ENCODE peak calls at places on chromosomes 11 and 22, in four cellular contexts. M is cardiac muscle cell; E is CD8-positive, alpha-beta memory T cell; Z is breast epithelium. Y is an unnamed sample. For H3K4me1 and H3K9me3, the result is how much of the 10 kb centered on the place peaks cover.

GRCh38 chr11:79018371-79018849 is 422.4 kb downstream of the TENM4 start:
- DNase-seq in M (peak), E (no peak), Z (no peak), Y (no peak)

GRCh38 chr22:48091656-48092223 is 1329.3 kb downstream of the TBC1D22A start:
- DNase-seq in Z (no peak), M (no peak), E (no peak), Y (no peak)

GRCh38 chr11:72223615-72224586 is 666 bp upstream of the INPPL1 start:
- DNase-seq in Z (peak), M (peak), E (peak), Y (peak)

GRCh38 chr22:46453006-46453828 is 84.2 kb downstream of the CELSR1 start:
- DNase-seq in E (no peak), Z (no peak), M (peak), Y (no peak)

GRCh38 chr11:73314121-73314948 is 6.3 kb downstream of the ARHGEF17 start:
- DNase-seq in Z (no peak), M (peak), E (no peak), Y (no peak)

GRCh38 chr22:36156515-36157419 is 3.8 kb downstream of the APOL3 start:
- DNase-seq in E (peak), Z (peak), M (peak), Y (no peak)

GRCh38 chr11:128948583-128948982 is 5.9 kb upstream of the TP53AIP1 start:
- DNase-seq in E (no peak), Z (no peak), M (no peak), Y (no peak)

GRCh38 chr11:16981651-16982194 is 32.5 kb downstream of the PLEKHA7 start:
- DNase-seq in Z (peak), M (peak), E (no peak), Y (peak)

GRCh38 chr11:132056689-132057088 is 686.3 kb downstream of the NTM start:
- DNase-seq in E (no peak), M (peak), Z (no peak), Y (no peak)

GRCh38 chr22:20199906-20200305 is 49.1 kb upstream of the CCDC188 start:
- DNase-seq in M (no peak), E (no peak), Z (no peak), Y (no peak)

GRCh38 chr22:46036558-46037408 is 59.8 kb upstream of the WNT7B start:
- DNase-seq in M (peak), E (peak), Z (no peak), Y (peak)

GRCh38 chr22:24429411-24430365 is 2.3 kb downstream of the ADORA2A start:
- DNase-seq in E (no peak), M (no peak), Z (no peak), Y (no peak)

DNA sequence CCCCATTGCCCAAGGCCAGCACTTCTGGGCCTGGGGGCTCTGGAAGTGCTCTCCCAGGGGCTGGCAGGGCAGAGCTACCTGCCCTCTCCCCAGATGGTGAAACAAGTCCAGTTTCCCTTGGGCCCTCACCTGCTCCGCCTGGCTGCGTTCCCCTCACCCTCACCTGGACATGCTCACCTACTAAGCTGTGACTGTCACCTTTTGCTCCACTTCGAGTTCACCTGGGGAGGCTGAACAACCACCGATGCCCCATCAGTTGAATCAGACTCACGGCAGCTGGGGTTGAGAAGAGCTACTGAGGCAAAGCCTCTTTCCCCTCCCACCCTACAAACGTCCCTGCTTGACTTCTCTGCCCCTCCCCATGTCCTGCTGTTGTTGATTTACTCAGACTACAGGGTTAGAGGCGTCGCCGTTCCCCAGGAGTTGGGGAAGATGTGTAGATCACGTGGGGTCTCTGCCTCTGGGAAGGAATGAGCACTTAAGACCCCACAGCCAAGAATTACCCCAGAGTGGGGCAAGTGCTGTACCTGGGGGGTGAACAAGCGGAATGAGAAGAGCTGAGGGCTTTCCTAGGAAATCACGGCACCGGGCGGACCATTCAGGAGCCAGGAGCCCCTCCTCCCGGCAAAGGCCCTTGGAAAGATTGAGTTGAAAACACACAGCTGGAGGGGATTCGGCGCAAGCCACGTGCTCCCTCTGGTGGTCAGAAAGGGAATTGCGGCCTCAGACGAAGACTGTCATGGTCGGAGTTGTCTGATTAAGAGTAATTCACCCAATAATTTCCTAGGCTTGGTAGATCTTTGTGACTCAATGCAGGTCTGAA is 7.1 kb downstream of the FXYD2 start:
- DNase-seq in Z (peak), M (peak), E (peak), Y (peak)
- H3K4me1 ChIP-seq in Z (under half), M (under half), E (half or more), Y (under half)

DNA sequence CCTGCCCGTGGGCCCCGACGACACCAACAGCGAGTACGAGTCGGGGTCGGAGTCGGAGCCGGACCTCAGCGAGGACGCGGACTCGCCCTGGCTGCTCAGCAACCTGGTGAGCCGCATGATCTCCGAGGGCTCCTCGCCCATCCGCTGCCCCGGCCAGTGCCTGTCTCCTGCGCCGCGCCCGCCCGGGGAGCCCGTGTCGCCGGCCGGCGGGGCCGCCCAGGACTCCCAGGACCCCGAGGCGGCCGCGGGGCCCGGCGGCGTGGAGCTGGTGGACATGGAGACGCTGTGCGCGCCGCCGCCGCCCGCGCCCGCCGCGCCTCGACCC is 3.6 kb downstream of the MAPK8IP2 start:
- DNase-seq in Z (no peak), M (no peak), E (no peak), Y (no peak)
- H3K4me3 ChIP-seq in Z (no peak), M (no peak), E (no peak), Y (no peak)

GRCh38 chr11:106224172-106224571 is 146.7 kb downstream of the AASDHPPT start:
- DNase-seq in E (no peak), M (no peak), Z (no peak), Y (no peak)
- H3K9me3 ChIP-seq in E (under half), M (under half), Z (under half), Y (under half)

GRCh38 chr22:33056108-33056507 is 2.1 kb downstream of the SYN3 start:
- DNase-seq in M (no peak), Z (no peak), E (no peak), Y (no peak)

GRCh38 chr22:33054276-33054675 is 3.9 kb downstream of the SYN3 start:
- DNase-seq in M (no peak), Z (no peak), E (no peak), Y (peak)

GRCh38 chr22:33050614-33051230 is 7.5 kb downstream of the SYN3 start:
- DNase-seq in E (no peak), Z (no peak), M (no peak), Y (peak)

GRCh38 chr22:33051960-33052839 is 6.0 kb downstream of the SYN3 start:
- DNase-seq in E (no peak), Z (no peak), M (no peak), Y (peak)

DNA sequence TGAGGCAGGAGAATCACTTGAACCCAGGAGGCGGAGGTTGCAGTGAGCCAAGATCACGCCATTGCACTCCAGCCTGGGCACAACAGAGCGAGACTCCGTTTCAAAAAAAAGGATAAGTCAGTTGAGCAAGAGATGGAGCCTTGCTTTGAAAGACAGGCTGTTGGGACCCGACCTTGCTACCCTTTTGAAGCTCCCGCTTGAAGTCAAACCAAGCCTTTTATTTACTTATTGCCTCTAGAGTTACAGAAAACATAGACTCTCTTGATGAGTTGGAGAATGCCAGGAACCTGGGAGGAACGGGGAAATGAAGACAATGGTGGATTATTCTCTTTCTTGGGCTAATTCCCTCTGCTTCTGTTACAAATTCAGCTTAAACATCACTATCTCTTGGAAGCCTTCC is 4.9 kb downstream of the SYN3 start:
- DNase-seq in M (no peak), Z (no peak), E (no peak), Y (no peak)
- H3K4me1 ChIP-seq in M (under half), Z (under half), E (under half), Y (under half)

GRCh38 chr22:50301581-50301991 is 5.9 kb downstream of the PLXNB2 start:
- DNase-seq in E (no peak), M (peak), Z (no peak), Y (no peak)
- H3K4me3 ChIP-seq in E (no peak), M (no peak), Z (peak), Y (no peak)

GRCh38 chr11:37248145-37248544 is 650.1 kb upstream of the RAG2 start:
- DNase-seq in Z (no peak), E (no peak), M (no peak), Y (no peak)
- H3K9me3 ChIP-seq in Z (under half), E (under half), M (under half), Y (under half)

GRCh38 chr11:48005133-48005532 is 24.8 kb downstream of the PTPRJ start:
- DNase-seq in M (peak), Z (no peak), E (peak), Y (no peak)
- H3K4me1 ChIP-seq in M (under half), Z (under half), E (half or more), Y (under half)

DNA sequence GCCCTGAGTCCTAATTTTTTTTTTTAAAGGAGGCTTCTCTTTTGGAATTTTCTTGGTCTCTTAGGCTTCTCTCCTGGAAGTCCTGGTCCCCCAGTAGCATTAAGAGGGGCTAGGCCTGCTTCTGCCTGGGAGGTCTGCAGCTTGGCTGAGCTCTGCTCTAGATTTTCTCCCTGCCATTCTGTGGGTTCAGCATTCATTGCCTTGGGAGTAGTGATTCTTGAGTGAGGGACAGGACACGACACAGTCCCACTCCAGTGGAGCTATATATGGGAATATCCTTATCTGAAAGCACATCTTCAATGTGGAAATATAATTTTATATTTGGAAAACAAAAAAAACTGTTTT is 3.7 kb downstream of the IGSF22 start:
- DNase-seq in M (no peak), E (no peak), Z (no peak), Y (no peak)
- H3K4me3 ChIP-seq in M (no peak), E (peak), Z (peak), Y (no peak)

Y was measured in HAP-1.